ENCODE peak calls at places on chromosomes 2 and 18, in five cellular contexts. L, D, E, K and T are unnamed samples.

GRCh38 chr2:230128943-230129342 is 60.2 kb upstream of the SLC16A14 start:
- DNase-seq in L (no peak), D (peak; percentile 19), E (no peak), K (no peak), T (no peak)

GRCh38 chr2:224412064-224412921 is 10.4 kb upstream of the FAM124B start:
- DNase-seq in L (no peak), D (no peak), E (no peak), K (no peak), T (no peak)

GRCh38 chr2:140502951-140503630 is 1627.7 kb downstream of the LRP1B start:
- DNase-seq in L (no peak), D (no peak), E (no peak), K (no peak), T (no peak)

GRCh38 chr2:150459281-150459680 is 28.2 kb downstream of the RND3 start:
- DNase-seq in L (no peak), D (no peak), E (no peak), K (no peak), T (no peak)

GRCh38 chr18:79396431-79397287 is 929 bp downstream of the NFATC1 start:
- DNase-seq in L (no peak), D (peak; percentile 54), E (no peak), K (peak; percentile 79), T (no peak)

GRCh38 chr2:62467475-62468321 is 38.3 kb downstream of the TMEM17 start:
- DNase-seq in L (peak; percentile 71), D (no peak), E (no peak), K (no peak), T (no peak)

GRCh38 chr2:237482485-237482884 is 4.6 kb upstream of the MLPH start:
- DNase-seq in L (peak; percentile 38), D (peak; percentile 69), E (no peak), K (peak; percentile 79), T (no peak)

GRCh38 chr2:187050409-187050998 is 201.5 kb upstream of the ZSWIM2 start:
- DNase-seq in L (no peak), D (no peak), E (no peak), K (no peak), T (no peak)

GRCh38 chr2:69544951-69545350 is 98.6 kb downstream of the AAK1 start:
- DNase-seq in L (no peak), D (no peak), E (no peak), K (no peak), T (no peak)

GRCh38 chr2:102485151-102485769 is 12.2 kb downstream of the SLC9A4 start:
- DNase-seq in L (no peak), D (no peak), E (no peak), K (no peak), T (no peak)

GRCh38 chr18:70535041-70535440 is 246.2 kb downstream of the SOCS6 start:
- DNase-seq in L (no peak), D (no peak), E (no peak), K (no peak), T (no peak)

GRCh38 chr2:65316072-65316471 is 88.4 kb downstream of the ACTR2 start:
- DNase-seq in L (no peak), D (peak; percentile 34), E (no peak), K (peak; percentile 56), T (no peak)

GRCh38 chr2:224954980-224955379 is 87.3 kb downstream of the DOCK10 start:
- DNase-seq in L (no peak), D (no peak), E (no peak), K (no peak), T (no peak)

GRCh38 chr2:38863061-38863695 is 12.6 kb downstream of the DHX57 start:
- DNase-seq in L (no peak), D (no peak), E (no peak), K (no peak), T (no peak)

GRCh38 chr2:86221066-86221684 is 21.9 kb downstream of the MRPL35 start:
- DNase-seq in L (peak; percentile 62), D (peak; percentile 52), E (peak; percentile 27), K (peak; percentile 70), T (peak; percentile 41)

GRCh38 chr2:196702641-196703040 is 63.1 kb downstream of the CCDC150 start:
- DNase-seq in L (no peak), D (no peak), E (no peak), K (no peak), T (no peak)

GRCh38 chr2:232134939-232135338 is 173.4 kb downstream of the DIS3L2 start:
- DNase-seq in L (no peak), D (no peak), E (no peak), K (no peak), T (no peak)

GRCh38 chr2:76472946-76473345 is 762.2 kb upstream of the GCFC2 start:
- DNase-seq in L (no peak), D (no peak), E (no peak), K (no peak), T (no peak)

GRCh38 chr2:174683392-174683759 is 80.9 kb downstream of the CHRNA1 start:
- DNase-seq in L (no peak), D (no peak), E (no peak), K (no peak), T (no peak)

GRCh38 chr18:3223356-3223755 is 3.6 kb upstream of the MYOM1 start:
- DNase-seq in L (no peak), D (no peak), E (no peak), K (no peak), T (no peak)

GRCh38 chr18:62881509-62882016 is 166.2 kb downstream of the PHLPP1 start:
- DNase-seq in L (no peak), D (no peak), E (peak; percentile 79), K (no peak), T (peak; percentile 47)

DNA sequence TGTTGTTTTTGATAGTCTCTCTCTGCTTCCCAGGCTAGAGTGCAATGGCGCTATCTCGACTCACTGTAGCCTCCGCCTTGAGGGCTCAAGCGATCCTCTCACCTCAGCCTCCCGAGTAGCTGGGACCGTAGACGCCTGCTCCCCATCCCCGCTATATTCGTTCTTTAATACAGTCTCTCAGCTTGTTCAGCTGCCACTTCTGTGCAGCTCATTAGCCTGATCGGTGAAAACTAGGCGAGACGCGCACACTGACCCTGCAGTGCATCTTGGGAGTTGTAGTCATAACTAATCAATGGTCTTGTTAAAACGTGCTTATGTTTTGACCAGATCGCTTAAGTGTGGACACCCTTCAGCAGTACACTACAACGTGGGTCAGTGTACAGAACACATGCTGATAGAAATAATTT is 1.2 kb upstream of the PPP4R3B start:
- DNase-seq in L (peak; percentile 73), D (peak; percentile 58), E (peak; percentile 54), K (peak; percentile 78), T (no peak)
- TF ChIP-seq POLR2A in L (peak; percentile 66), D (peak; percentile 12), E (peak; percentile 32), K (no peak), T (no peak)

GRCh38 chr2:169479257-169480078 is at the start of gene BBS5:
- DNase-seq in L (peak; percentile 64), D (peak; percentile 78), E (peak; percentile 36), K (peak; percentile 86), T (no peak)
- TF ChIP-seq POLR2A in L (peak; percentile 55), D (no peak), E (no peak), K (no peak), T (no peak)

GRCh38 chr2:18771212-18771611 is 181.8 kb upstream of the NT5C1B start:
- DNase-seq in L (peak; percentile 46), D (no peak), E (no peak), K (no peak), T (no peak)
- TF ChIP-seq POLR2A in L (no peak), D (no peak), E (no peak), K (no peak), T (no peak)

GRCh38 chr2:227472265-227473018 is 486 bp downstream of the AGFG1 start:
- DNase-seq in L (no peak), D (peak; percentile 46), E (no peak), K (peak; percentile 61), T (peak; percentile 26)

GRCh38 chr2:227474406-227474805 is 2.5 kb downstream of the AGFG1 start:
- DNase-seq in L (no peak), D (no peak), E (no peak), K (no peak), T (no peak)

GRCh38 chr2:227466887-227467285 is 5.1 kb upstream of the AGFG1 start:
- DNase-seq in L (no peak), D (no peak), E (no peak), K (no peak), T (no peak)

GRCh38 chr2:227473019-227473461 is 1.1 kb downstream of the AGFG1 start:
- DNase-seq in L (no peak), D (no peak), E (no peak), K (no peak), T (no peak)

DNA sequence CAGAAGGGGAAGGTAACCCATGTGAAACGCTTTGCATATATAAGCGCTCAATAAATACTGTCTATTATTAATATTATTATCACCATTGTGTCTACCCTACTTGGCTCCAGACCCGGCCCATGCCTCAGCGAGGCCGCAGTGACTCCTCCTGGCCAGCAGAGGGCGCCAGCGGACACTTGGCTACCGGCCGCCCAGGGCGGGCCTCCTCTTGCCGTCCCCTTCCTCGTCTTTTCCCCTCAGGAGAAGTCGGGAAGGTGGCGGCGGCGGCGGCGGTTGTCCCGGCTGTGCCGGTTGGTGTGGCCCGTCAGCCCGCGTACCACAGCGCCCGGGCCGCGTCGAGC is at the start of gene AGFG1:
- DNase-seq in L (peak; percentile 76), D (peak; percentile 88), E (peak; percentile 50), K (peak; percentile 92), T (peak; percentile 80)
- TF ChIP-seq POLR2A in L (peak; percentile 76), D (peak; percentile 59), E (no peak), K (peak; percentile 71), T (peak; percentile 64)

DNA sequence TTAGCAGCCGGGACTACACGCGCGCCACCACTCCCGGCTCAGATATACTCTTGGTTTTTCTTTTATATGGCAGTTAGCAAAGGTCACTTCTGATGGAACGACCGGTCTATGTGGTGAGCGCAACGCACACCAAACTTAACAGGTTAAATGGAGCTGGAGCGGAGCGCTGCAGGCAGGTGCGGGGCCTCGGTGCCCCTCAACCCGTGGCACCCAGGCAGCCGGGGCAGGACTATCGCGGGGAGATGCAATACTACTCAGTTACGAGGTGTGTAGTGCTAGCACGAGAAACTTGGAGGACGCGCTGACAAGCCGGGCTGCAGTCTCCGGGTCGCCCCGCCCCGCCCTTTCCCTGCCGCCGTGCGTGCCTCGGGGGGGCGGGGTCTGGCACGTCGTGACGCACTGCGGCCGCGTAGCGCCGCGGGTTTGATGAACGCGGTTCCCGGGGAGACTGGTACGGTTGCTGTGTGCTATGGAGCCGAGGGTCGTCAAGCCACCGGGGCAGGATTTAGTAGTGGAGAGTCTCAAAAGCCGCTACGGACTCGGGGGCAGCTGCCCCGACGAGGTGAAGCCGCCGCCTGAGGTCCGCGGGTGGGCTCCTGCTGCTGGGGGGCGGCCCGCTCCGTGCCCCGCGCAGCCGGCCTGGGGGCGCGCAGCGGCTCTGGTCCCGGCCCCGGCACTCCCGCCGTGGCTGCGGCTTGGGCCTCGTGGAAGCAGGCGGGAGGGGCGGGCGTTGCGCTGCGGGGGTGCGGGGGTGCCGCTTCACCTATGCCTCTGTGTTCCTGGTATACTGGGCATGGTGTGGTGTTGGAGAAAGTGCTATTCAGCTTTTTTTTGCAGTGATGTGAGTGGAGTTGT is at the start of gene CCDC138:
- DNase-seq in L (peak; percentile 87), D (peak; percentile 93), E (peak; percentile 68), K (peak; percentile 96), T (peak; percentile 88)
- TF ChIP-seq POLR2A in L (peak; percentile 90), D (peak; percentile 56), E (peak; percentile 75), K (peak; percentile 46), T (peak; percentile 81)

GRCh38 chr2:68386362-68386761 is 21.3 kb downstream of the PLEK start:
- DNase-seq in L (no peak), D (no peak), E (no peak), K (no peak), T (no peak)
- TF ChIP-seq POLR2A in L (no peak), D (no peak), E (no peak), K (no peak), T (no peak)